ENCODE peak calls at places on chromosome 19, in four cellular contexts. A is CD4-positive, alpha-beta memory T cell; R is effector memory CD4-positive, alpha-beta T cell; D is left ventricle myocardium inferior. Z is an unnamed sample. For H3K4me1 and H3K36me3, the result is how much of the 10 kb centered on the place peaks cover.

GRCh38 chr19:36605101-36605838 is at the start of gene ZNF382:
- DNase-seq in A (peak), R (peak), D (peak), Z (peak)

GRCh38 chr19:29724102-29724641 is 9.1 kb upstream of the C19orf12 start:
- DNase-seq in A (no peak), R (no peak), D (no peak), Z (no peak)

GRCh38 chr19:46016426-46017094 is 6.3 kb downstream of the PGLYRP1 start:
- DNase-seq in A (peak), R (peak), D (peak), Z (peak)

GRCh38 chr19:47035495-47036232 is 12.8 kb downstream of the TMEM160 start:
- DNase-seq in A (peak), R (peak), D (peak), Z (peak)

GRCh38 chr19:47660435-47660832 is 51.5 kb downstream of the BICRA start:
- DNase-seq in A (no peak), R (no peak), D (no peak), Z (no peak)

GRCh38 chr19:45468159-45468651 is 409 bp downstream of the FOSB start:
- DNase-seq in A (no peak), R (no peak), D (no peak), Z (peak)

GRCh38 chr19:10288662-10289166 is 1.0 kb upstream of the ICAM5 start:
- DNase-seq in A (no peak), R (no peak), D (no peak), Z (no peak)

GRCh38 chr19:51521357-51521756 is 10.1 kb downstream of the SIGLEC6 start:
- DNase-seq in A (no peak), R (no peak), D (no peak), Z (no peak)

GRCh38 chr19:5137571-5138124 is 168.7 kb downstream of the KDM4B start:
- DNase-seq in A (no peak), R (no peak), D (no peak), Z (no peak)

GRCh38 chr19:9939301-9939913 is 3.1 kb upstream of the OLFM2 start:
- DNase-seq in A (no peak), R (no peak), D (no peak), Z (no peak)

GRCh38 chr19:10812902-10813404 is 23.1 kb downstream of the TMED1 start:
- DNase-seq in A (no peak), R (no peak), D (no peak), Z (no peak)

GRCh38 chr19:34559045-34559444 is 77.5 kb downstream of the WTIP start:
- DNase-seq in A (no peak), R (no peak), D (no peak), Z (no peak)

GRCh38 chr19:41265376-41266153 is 1.4 kb downstream of the HNRNPUL1 start:
- DNase-seq in A (no peak), R (no peak), D (no peak), Z (no peak)

GRCh38 chr19:7113233-7113632 is 43.7 kb downstream of the ZNF557 start:
- DNase-seq in A (no peak), R (no peak), D (no peak), Z (no peak)

GRCh38 chr19:57075801-57076492 is 43.8 kb upstream of the USP29 start:
- DNase-seq in A (no peak), R (no peak), D (no peak), Z (no peak)

DNA sequence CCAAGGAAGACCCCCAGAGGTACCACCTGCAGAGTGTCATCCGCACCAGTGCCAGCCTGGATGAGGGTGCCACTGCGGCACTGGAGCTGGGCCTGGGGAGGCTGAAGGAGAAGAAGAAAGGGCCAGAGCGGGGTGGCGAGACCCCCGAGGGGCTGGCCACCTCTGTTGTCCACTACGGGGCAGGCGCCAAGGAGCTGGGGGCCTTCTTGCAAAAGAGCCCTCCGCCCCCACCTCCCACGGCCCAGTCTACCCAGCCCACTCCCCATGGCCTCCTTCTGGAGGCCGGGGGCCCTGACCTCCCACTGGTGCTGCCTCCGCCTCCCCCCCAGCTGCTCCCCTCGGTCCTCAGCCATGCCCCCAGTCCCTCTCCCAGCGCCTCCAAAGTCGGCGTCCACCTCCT is 5.4 kb downstream of the PRR12 start:
- DNase-seq in A (no peak), R (no peak), D (no peak), Z (no peak)
- H3K27ac ChIP-seq in A (no peak), R (no peak), D (no peak), Z (no peak)

DNA sequence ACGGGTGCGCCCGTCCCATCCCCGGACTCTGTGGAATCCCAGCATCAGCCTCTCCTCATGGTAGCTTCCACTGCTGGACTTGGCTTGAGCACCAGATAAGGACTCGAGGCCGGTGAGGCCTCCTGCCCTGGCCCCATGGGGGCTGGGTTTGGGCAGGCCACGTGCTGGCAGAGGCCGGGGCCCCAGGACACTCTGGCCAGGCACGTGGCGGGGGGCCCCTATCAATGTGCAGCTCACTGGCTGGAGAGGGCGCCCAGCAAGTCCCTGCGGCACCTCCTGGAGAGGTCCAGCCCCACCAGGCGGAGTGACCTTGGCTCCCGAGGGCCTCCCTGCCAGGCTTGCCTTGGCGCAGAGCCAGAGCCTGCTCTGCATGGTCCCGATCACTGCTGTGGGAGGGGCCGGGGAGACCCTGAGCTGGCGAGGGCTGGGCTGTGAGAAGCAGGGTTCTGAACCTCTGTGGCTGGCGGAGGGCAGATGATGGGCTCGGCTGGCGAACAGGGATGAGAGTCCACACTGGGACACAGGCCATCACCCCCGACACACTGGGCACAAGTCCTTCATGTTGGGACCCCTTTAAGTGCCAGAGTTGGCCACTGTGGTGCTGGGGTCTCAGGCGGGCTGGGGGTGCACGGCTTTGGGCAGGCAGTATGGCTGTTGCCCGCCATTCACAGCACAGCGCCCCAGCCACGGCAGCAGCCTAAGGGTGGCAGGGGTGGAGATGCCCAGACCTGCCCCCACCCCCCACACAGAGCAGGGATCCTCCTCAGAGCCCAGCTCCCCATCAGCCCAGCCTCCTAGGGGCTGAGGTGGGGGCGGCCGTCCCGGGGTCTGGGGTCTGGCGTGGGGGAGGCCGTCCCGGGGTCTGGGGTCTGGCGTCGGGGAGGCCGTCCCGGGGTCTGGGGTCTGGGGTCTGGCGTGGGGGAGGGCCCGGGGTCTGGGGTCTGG is 19.1 kb downstream of the CEBPG start:
- DNase-seq in A (no peak), R (no peak), D (peak), Z (peak)
- H3K4me1 ChIP-seq in A (under half), R (under half), D (half or more), Z (under half)

DNA sequence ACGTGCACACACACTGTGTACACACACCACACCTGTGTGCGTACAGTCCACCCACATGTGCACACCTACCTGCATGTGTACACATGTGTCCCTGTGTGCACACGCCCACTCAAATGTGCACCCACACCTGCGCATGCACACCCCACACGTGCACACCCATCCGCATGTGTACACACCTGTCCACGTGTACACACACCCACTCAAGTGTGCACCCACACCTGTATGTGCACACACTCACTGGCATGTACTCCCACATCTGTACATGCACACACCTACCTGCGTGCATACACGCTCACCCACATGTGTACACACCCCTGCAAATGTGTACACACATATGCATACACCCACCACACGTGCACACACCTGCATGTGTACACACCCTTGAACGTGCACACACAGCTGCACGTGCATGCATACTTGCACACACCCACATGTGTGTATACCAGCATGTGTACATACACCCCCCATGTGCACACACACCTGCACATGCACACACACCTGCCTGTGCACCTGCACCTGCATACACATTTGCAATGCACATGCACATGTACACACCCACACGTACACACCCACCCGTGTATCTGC is 10.6 kb downstream of the PKN1 start:
- DNase-seq in A (no peak), R (no peak), D (no peak), Z (no peak)
- H3K36me3 ChIP-seq in A (half or more), R (half or more), D (half or more), Z (under half)

GRCh38 chr19:4035018-4035566 is 27.6 kb downstream of the PIAS4 start:
- DNase-seq in A (no peak), R (no peak), D (no peak), Z (no peak)
- H3K27ac ChIP-seq in A (no peak), R (no peak), D (no peak), Z (no peak)

GRCh38 chr19:38654478-38655079 is 7.1 kb downstream of the ACTN4 start:
- DNase-seq in A (no peak), R (no peak), D (no peak), Z (no peak)
- H3K4me1 ChIP-seq in A (half or more), R (under half), D (half or more), Z (half or more)

DNA sequence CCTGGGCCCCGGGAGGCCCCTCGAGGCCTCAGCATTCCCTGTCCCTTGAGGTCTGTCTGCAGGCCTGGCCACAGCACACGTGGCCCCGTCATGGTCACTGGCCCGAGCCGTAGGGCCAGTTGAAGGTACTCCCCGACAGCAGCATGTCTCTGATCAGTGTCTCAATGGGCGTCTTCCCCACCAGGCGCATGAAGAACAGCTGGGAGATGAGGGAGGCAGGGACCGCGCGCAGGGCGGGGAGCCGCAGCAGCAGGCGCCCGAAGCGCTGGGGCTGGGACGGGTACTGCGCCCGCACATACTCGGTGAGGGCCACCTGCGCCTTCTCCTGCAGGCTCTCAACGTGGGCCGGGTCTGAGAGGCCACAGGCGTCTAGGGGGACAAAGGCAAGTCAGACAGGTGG is 6.2 kb downstream of the OCEL1 start:
- DNase-seq in A (no peak), R (no peak), D (no peak), Z (no peak)
- H3K36me3 ChIP-seq in A (under half), R (under half), D (under half), Z (under half)

DNA sequence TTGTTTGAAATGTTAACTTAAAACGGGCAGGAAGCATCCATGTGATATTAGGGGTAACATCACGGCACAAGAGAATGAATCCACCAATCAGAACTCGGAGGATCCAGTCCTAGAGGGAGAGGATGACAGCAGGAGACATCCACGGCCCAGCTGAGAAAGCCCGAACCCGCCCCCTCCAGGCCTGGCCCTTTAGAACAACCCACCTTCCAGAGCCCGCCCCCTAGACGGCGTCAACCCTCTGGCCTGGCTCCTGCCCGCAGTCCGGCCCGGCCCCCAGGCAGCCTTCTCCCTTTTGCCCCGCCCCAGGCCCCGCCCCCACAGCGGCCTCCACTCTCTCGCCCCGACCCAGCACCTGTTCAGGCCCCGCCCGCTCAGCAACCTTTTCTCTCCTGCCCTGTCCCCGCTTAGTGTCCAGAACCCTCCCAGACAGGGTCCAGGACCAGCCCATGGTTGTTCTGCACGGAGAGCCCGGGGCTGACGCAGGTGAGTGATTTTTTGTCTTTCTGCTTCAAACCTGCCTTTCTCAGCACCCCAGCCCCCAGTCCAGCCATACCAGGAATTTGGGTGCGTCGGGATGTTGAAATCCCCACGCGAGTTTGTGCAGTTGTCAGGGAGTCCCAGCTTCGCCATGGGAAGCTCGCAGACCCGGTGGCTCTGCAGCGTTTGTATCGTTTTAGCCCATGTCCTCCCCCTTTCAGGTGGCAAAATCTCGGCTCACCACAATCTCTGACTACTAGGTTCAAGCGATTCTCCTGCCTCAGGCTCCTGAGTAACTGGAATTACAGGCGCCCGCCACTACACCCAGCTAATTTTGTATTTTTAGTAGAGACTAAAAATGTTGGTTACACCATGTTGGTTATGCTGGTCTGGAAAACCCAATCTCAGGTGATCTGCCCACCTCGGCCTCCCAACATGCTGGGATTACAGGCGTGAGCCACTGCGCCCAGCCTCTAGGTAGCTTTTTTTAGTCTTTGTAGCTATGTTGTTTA is 16.1 kb downstream of the ZNF816 start:
- DNase-seq in A (no peak), R (no peak), D (peak), Z (peak)
- H3K27ac ChIP-seq in A (no peak), R (no peak), D (no peak), Z (no peak)

Z was measured in ovary.